ENCODE peak calls at places on chromosomes 12 and 14, in six cellular contexts. One of them, this sample, is unnamed.

GRCh38 chr12:31644536-31644935 is 15.0 kb upstream of the ETFBKMT start:
- DNase-seq in activated CD4-positive, alpha-beta T cell treated with anti-CD3 and anti-CD28 coated beads for 4 hours: no peak
- DNase-seq in AG10803: no peak
- DNase-seq in endothelial cell: no peak
- DNase-seq in GM12865: no peak
- DNase-seq in LoVo: no peak
- DNase-seq in this sample: no peak

GRCh38 chr12:74515849-74516248 is 21.8 kb upstream of the ATXN7L3B start:
- DNase-seq in AG10803: no peak
- DNase-seq in LoVo: no peak
- DNase-seq in activated CD4-positive, alpha-beta T cell treated with anti-CD3 and anti-CD28 coated beads for 4 hours: no peak
- DNase-seq in endothelial cell: no peak
- DNase-seq in GM12865: no peak
- DNase-seq in this sample: no peak

GRCh38 chr14:21454843-21455550 is 926 bp downstream of the CHD8 start:
- DNase-seq in activated CD4-positive, alpha-beta T cell treated with anti-CD3 and anti-CD28 coated beads for 4 hours: peak
- DNase-seq in AG10803: peak
- DNase-seq in LoVo: no peak
- DNase-seq in GM12865: peak
- DNase-seq in endothelial cell: no peak
- DNase-seq in this sample: peak

GRCh38 chr12:49126852-49127763 is 4.1 kb downstream of the TUBA1B start:
- DNase-seq in LoVo: peak
- DNase-seq in activated CD4-positive, alpha-beta T cell treated with anti-CD3 and anti-CD28 coated beads for 4 hours: no peak
- DNase-seq in endothelial cell: no peak
- DNase-seq in GM12865: peak
- DNase-seq in AG10803: no peak
- DNase-seq in this sample: peak

GRCh38 chr12:1546931-1547640 is 47.3 kb downstream of the FBXL14 start:
- DNase-seq in endothelial cell: no peak
- DNase-seq in LoVo: no peak
- DNase-seq in activated CD4-positive, alpha-beta T cell treated with anti-CD3 and anti-CD28 coated beads for 4 hours: no peak
- DNase-seq in AG10803: no peak
- DNase-seq in GM12865: no peak
- DNase-seq in this sample: no peak

GRCh38 chr12:78797201-78797931 is 67.2 kb upstream of the SYT1 start:
- DNase-seq in endothelial cell: no peak
- DNase-seq in activated CD4-positive, alpha-beta T cell treated with anti-CD3 and anti-CD28 coated beads for 4 hours: no peak
- DNase-seq in GM12865: no peak
- DNase-seq in LoVo: no peak
- DNase-seq in AG10803: peak
- DNase-seq in this sample: no peak

GRCh38 chr12:108856170-108856427 is 1.3 kb downstream of the SSH1 start:
- DNase-seq in LoVo: no peak
- DNase-seq in activated CD4-positive, alpha-beta T cell treated with anti-CD3 and anti-CD28 coated beads for 4 hours: no peak
- DNase-seq in endothelial cell: no peak
- DNase-seq in GM12865: no peak
- DNase-seq in AG10803: no peak
- DNase-seq in this sample: no peak

GRCh38 chr14:95037273-95037672 is 120.1 kb downstream of the DICER1 start:
- DNase-seq in GM12865: no peak
- DNase-seq in endothelial cell: no peak
- DNase-seq in activated CD4-positive, alpha-beta T cell treated with anti-CD3 and anti-CD28 coated beads for 4 hours: no peak
- DNase-seq in AG10803: no peak
- DNase-seq in LoVo: no peak
- DNase-seq in this sample: no peak

GRCh38 chr14:36339817-36340216 is 19.4 kb upstream of the MBIP start:
- DNase-seq in GM12865: no peak
- DNase-seq in LoVo: no peak
- DNase-seq in AG10803: no peak
- DNase-seq in activated CD4-positive, alpha-beta T cell treated with anti-CD3 and anti-CD28 coated beads for 4 hours: no peak
- DNase-seq in endothelial cell: no peak
- DNase-seq in this sample: no peak